ENCODE peak calls at places on chromosomes 13 and 19, in seven cellular contexts. K is stimulated activated CD8-positive, alpha-beta memory T cell treated with anti-CD3 and anti-CD28 coated beads, Interleukin-7, amount 100 ng/mL, for 1 hour; I is choroid plexus epithelial cell; U is tibial artery; W is activated CD8-positive, alpha-beta memory T cell treated with anti-CD3 and anti-CD28 coated beads for 24 hours; Y is NCI-H774; L is HTR-8/SVneo. J is an unnamed sample.

GRCh38 chr13:50319603-50320296 is 304.5 kb downstream of the KCNRG start:
- DNase-seq in K (no peak), I (peak), U (no peak), W (no peak), Y (no peak), L (no peak), J (no peak)

GRCh38 chr13:20173121-20173746 is 12.4 kb upstream of the GJA3 start:
- DNase-seq in K (no peak), I (no peak), U (no peak), W (no peak), Y (no peak), L (no peak), J (no peak)

GRCh38 chr13:80217614-80218456 is 123.1 kb downstream of the SPRY2 start:
- DNase-seq in K (no peak), I (peak), U (no peak), W (no peak), Y (no peak), L (peak), J (no peak)

GRCh38 chr13:73698859-73699258 is 435.3 kb downstream of the KLF12 start:
- DNase-seq in K (no peak), I (peak), U (no peak), W (no peak), Y (no peak), L (no peak), J (no peak)

GRCh38 chr13:98810746-98811145 is 58.3 kb upstream of the SLC15A1 start:
- DNase-seq in K (no peak), I (no peak), U (no peak), W (no peak), Y (no peak), L (no peak), J (no peak)

GRCh38 chr19:33447336-33448158 is 74.0 kb downstream of the CEBPG start:
- DNase-seq in K (no peak), I (no peak), U (no peak), W (no peak), Y (no peak), L (no peak), J (no peak)

GRCh38 chr13:94154362-94154761 is 325.1 kb downstream of the DCT start:
- DNase-seq in K (no peak), I (peak), U (peak), W (no peak), Y (no peak), L (peak), J (no peak)

GRCh38 chr19:48481191-48481500 is 12.0 kb downstream of the CYTH2 start:
- DNase-seq in K (no peak), I (no peak), U (no peak), W (no peak), Y (no peak), L (no peak), J (no peak)

GRCh38 chr13:96229356-96229755 is 139.4 kb downstream of the HS6ST3 start:
- DNase-seq in K (no peak), I (peak), U (no peak), W (no peak), Y (no peak), L (no peak), J (no peak)

GRCh38 chr13:103184413-103184812 is 118.2 kb upstream of the SLC10A2 start:
- DNase-seq in K (no peak), I (no peak), U (no peak), W (no peak), Y (no peak), L (no peak), J (no peak)

GRCh38 chr13:47843005-47843404 is 158.1 kb downstream of the SUCLA2 start:
- DNase-seq in K (no peak), I (no peak), U (no peak), W (no peak), Y (no peak), L (no peak), J (no peak)

GRCh38 chr13:35478384-35479222 is 2.1 kb upstream of the MAB21L1 start:
- DNase-seq in K (no peak), I (no peak), U (no peak), W (no peak), Y (no peak), L (no peak), J (no peak)

GRCh38 chr19:51573331-51573730 is 2.2 kb downstream of the ZNF175 start:
- DNase-seq in K (no peak), I (peak), U (no peak), W (no peak), Y (no peak), L (no peak), J (no peak)

GRCh38 chr13:99600318-99600717 is 99.0 kb downstream of the TM9SF2 start:
- DNase-seq in K (no peak), I (no peak), U (no peak), W (no peak), Y (no peak), L (no peak), J (no peak)